ENCODE peak calls at places on chromosomes 3 and 15, in four cellular contexts. One of them, this sample, is unnamed.

GRCh38 chr3:14455571-14456317 is 53.3 kb downstream of the SLC6A6 start:
- DNase-seq in GM12864: no peak
- DNase-seq in HFF-Myc: no peak
- DNase-seq in cardiac muscle cell: no peak
- DNase-seq in this sample: no peak

GRCh38 chr15:51499379-51499976 is 123.1 kb downstream of the DMXL2 start:
- DNase-seq in cardiac muscle cell: peak
- DNase-seq in GM12864: peak
- DNase-seq in HFF-Myc: peak
- DNase-seq in this sample: no peak

GRCh38 chr3:39000008-39000450 is 51.7 kb downstream of the SCN11A start:
- DNase-seq in GM12864: peak
- DNase-seq in cardiac muscle cell: peak
- DNase-seq in HFF-Myc: peak
- DNase-seq in this sample: no peak

GRCh38 chr3:46675843-46676567 is 17.5 kb downstream of the ALS2CL start:
- DNase-seq in cardiac muscle cell: no peak
- DNase-seq in GM12864: no peak
- DNase-seq in HFF-Myc: no peak
- DNase-seq in this sample: peak

GRCh38 chr3:62229908-62230307 is 143.4 kb downstream of the FEZF2 start:
- DNase-seq in HFF-Myc: peak
- DNase-seq in GM12864: no peak
- DNase-seq in cardiac muscle cell: no peak
- DNase-seq in this sample: no peak

GRCh38 chr15:78003539-78004008 is 73.9 kb downstream of the TBC1D2B start:
- DNase-seq in HFF-Myc: no peak
- DNase-seq in cardiac muscle cell: peak
- DNase-seq in GM12864: no peak
- DNase-seq in this sample: no peak

GRCh38 chr3:53753518-53754183 is 92.6 kb downstream of the CHDH start:
- DNase-seq in GM12864: peak
- DNase-seq in HFF-Myc: no peak
- DNase-seq in cardiac muscle cell: no peak
- DNase-seq in this sample: no peak

GRCh38 chr15:88274534-88275460 is 18.3 kb upstream of the NTRK3 start:
- DNase-seq in cardiac muscle cell: peak
- DNase-seq in GM12864: peak
- DNase-seq in HFF-Myc: peak
- DNase-seq in this sample: peak

GRCh38 chr3:133944181-133944580 is 48.5 kb upstream of the RAB6B start:
- DNase-seq in cardiac muscle cell: no peak
- DNase-seq in HFF-Myc: no peak
- DNase-seq in GM12864: no peak
- DNase-seq in this sample: no peak

GRCh38 chr3:99332726-99333125 is 305.7 kb upstream of the COL8A1 start:
- DNase-seq in GM12864: no peak
- DNase-seq in cardiac muscle cell: no peak
- DNase-seq in HFF-Myc: no peak
- DNase-seq in this sample: no peak

GRCh38 chr3:188284455-188285212 is 130.7 kb downstream of the LPP start:
- DNase-seq in GM12864: no peak
- DNase-seq in HFF-Myc: no peak
- DNase-seq in cardiac muscle cell: no peak
- DNase-seq in this sample: no peak

GRCh38 chr3:54743755-54744154 is 184.1 kb downstream of the LRTM1 start:
- DNase-seq in cardiac muscle cell: no peak
- DNase-seq in HFF-Myc: no peak
- DNase-seq in GM12864: no peak
- DNase-seq in this sample: no peak

GRCh38 chr15:45535486-45536042 is 13.0 kb upstream of the SLC30A4 start:
- DNase-seq in HFF-Myc: no peak
- DNase-seq in cardiac muscle cell: no peak
- DNase-seq in GM12864: no peak
- DNase-seq in this sample: no peak

GRCh38 chr3:10308678-10309077 is 12.2 kb downstream of the SEC13 start:
- DNase-seq in GM12864: no peak
- DNase-seq in cardiac muscle cell: no peak
- DNase-seq in HFF-Myc: no peak
- DNase-seq in this sample: no peak

GRCh38 chr15:57566840-57567239 is 24.9 kb upstream of the MYZAP start:
- DNase-seq in GM12864: no peak
- DNase-seq in HFF-Myc: no peak
- DNase-seq in cardiac muscle cell: no peak
- DNase-seq in this sample: no peak

GRCh38 chr3:46692566-46692983 is 904 bp downstream of the ALS2CL start:
- DNase-seq in cardiac muscle cell: no peak
- DNase-seq in HFF-Myc: no peak
- DNase-seq in GM12864: no peak
- DNase-seq in this sample: peak

GRCh38 chr15:88912500-88912921 is 668 bp downstream of the MFGE8 start:
- DNase-seq in cardiac muscle cell: peak
- DNase-seq in HFF-Myc: no peak
- DNase-seq in GM12864: no peak
- DNase-seq in this sample: no peak

GRCh38 chr3:70358978-70359580 is 46.6 kb upstream of the MDFIC2 start:
- DNase-seq in HFF-Myc: peak
- DNase-seq in cardiac muscle cell: peak
- DNase-seq in GM12864: no peak
- DNase-seq in this sample: no peak

GRCh38 chr15:57857871-57858270 is 151.4 kb downstream of the POLR2M start:
- DNase-seq in GM12864: no peak
- DNase-seq in HFF-Myc: no peak
- DNase-seq in cardiac muscle cell: no peak
- DNase-seq in this sample: no peak

GRCh38 chr3:128994581-128995161 is 795 bp upstream of the CFAP92 start:
- DNase-seq in cardiac muscle cell: no peak
- DNase-seq in GM12864: no peak
- DNase-seq in HFF-Myc: no peak
- DNase-seq in this sample: no peak

GRCh38 chr3:63328386-63328785 is 50.3 kb downstream of the SYNPR start:
- DNase-seq in GM12864: no peak
- DNase-seq in cardiac muscle cell: peak
- DNase-seq in HFF-Myc: no peak
- DNase-seq in this sample: no peak

GRCh38 chr3:47398218-47398617 is 17.4 kb downstream of the PTPN23 start:
- DNase-seq in HFF-Myc: no peak
- DNase-seq in cardiac muscle cell: no peak
- DNase-seq in GM12864: no peak
- DNase-seq in this sample: no peak

GRCh38 chr3:12629560-12629959 is 34.4 kb downstream of the RAF1 start:
- DNase-seq in cardiac muscle cell: no peak
- DNase-seq in HFF-Myc: peak
- DNase-seq in GM12864: no peak
- DNase-seq in this sample: no peak

GRCh38 chr3:24495334-24495994 is 814 bp upstream of the THRB start:
- DNase-seq in cardiac muscle cell: peak
- DNase-seq in HFF-Myc: no peak
- DNase-seq in GM12864: no peak
- DNase-seq in this sample: peak

GRCh38 chr3:122299872-122300460 is 25.1 kb upstream of the CSTA start:
- DNase-seq in HFF-Myc: peak
- DNase-seq in cardiac muscle cell: no peak
- DNase-seq in GM12864: no peak
- DNase-seq in this sample: no peak

GRCh38 chr3:135349254-135349948 is 554.3 kb downstream of the EPHB1 start:
- DNase-seq in cardiac muscle cell: no peak
- DNase-seq in HFF-Myc: no peak
- DNase-seq in GM12864: no peak
- DNase-seq in this sample: no peak

GRCh38 chr3:38345879-38346583 is 554 bp upstream of the XYLB start:
- DNase-seq in HFF-Myc: no peak
- DNase-seq in cardiac muscle cell: no peak
- DNase-seq in GM12864: no peak
- DNase-seq in this sample: no peak

GRCh38 chr15:80587816-80588456 is 107.2 kb upstream of the ABHD17C start:
- DNase-seq in HFF-Myc: no peak
- DNase-seq in cardiac muscle cell: no peak
- DNase-seq in GM12864: no peak
- DNase-seq in this sample: no peak

GRCh38 chr15:71658827-71659729 is 151.3 kb upstream of the NR2E3 start:
- DNase-seq in cardiac muscle cell: no peak
- DNase-seq in HFF-Myc: no peak
- DNase-seq in GM12864: no peak
- DNase-seq in this sample: no peak

DNA sequence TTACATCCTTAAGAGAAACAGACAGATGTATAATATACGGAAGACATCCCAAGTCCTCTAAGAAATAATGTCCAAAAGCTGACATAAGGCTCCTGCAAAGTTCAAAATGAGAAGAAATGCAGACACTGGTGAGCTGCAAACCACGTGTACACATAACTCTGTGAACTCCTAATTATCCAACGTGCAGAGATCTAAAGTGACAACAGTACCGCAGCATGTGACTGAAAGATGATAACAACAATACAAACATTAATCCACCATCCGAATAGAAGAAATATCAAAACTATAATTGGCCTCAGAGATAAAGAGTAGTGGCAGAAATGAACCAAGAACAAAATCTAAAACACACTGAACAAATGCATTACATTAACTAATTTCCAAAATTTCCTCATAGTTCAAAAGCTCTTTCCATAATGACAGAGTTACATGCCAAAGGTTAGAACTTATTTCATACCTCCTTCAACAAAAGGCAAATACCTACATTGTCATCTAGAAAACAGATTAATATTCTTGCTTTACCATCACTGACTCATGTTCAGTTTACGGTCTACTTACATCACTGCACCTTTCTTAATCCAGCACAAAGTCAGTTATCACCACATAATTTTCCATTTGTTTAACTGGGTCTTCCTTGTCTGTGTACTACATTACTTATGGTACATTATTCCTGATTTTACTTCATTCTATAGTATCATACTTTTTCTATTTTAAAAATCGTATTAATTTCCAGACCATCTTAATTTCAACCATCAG is 2.2 kb downstream of the PDCD10 start:
- DNase-seq in HFF-Myc: no peak
- DNase-seq in cardiac muscle cell: no peak
- DNase-seq in GM12864: no peak
- DNase-seq in this sample: no peak
- H3K4me3 ChIP-seq in HFF-Myc: no peak
- H3K4me3 ChIP-seq in cardiac muscle cell: no peak
- H3K4me3 ChIP-seq in GM12864: no peak
- H3K4me3 ChIP-seq in this sample: no peak

GRCh38 chr15:40845511-40846284 is 1.9 kb downstream of the SPINT1 start:
- DNase-seq in HFF-Myc: no peak
- DNase-seq in cardiac muscle cell: no peak
- DNase-seq in GM12864: no peak
- DNase-seq in this sample: peak
- H3K4me3 ChIP-seq in HFF-Myc: no peak
- H3K4me3 ChIP-seq in cardiac muscle cell: no peak
- H3K4me3 ChIP-seq in GM12864: no peak
- H3K4me3 ChIP-seq in this sample: no peak

GRCh38 chr3:152198655-152199054 is 70.1 kb upstream of the MBNL1 start:
- DNase-seq in HFF-Myc: no peak
- DNase-seq in cardiac muscle cell: no peak
- DNase-seq in GM12864: no peak
- DNase-seq in this sample: no peak

GRCh38 chr3:152197451-152197850 is 71.3 kb upstream of the MBNL1 start:
- DNase-seq in HFF-Myc: no peak
- DNase-seq in cardiac muscle cell: no peak
- DNase-seq in GM12864: no peak
- DNase-seq in this sample: no peak

GRCh38 chr3:152200476-152201422 is 68.0 kb upstream of the MBNL1 start:
- DNase-seq in cardiac muscle cell: no peak
- DNase-seq in HFF-Myc: no peak
- DNase-seq in GM12864: no peak
- DNase-seq in this sample: no peak

GRCh38 chr3:152197937-152198336 is 70.8 kb upstream of the MBNL1 start:
- DNase-seq in HFF-Myc: no peak
- DNase-seq in cardiac muscle cell: no peak
- DNase-seq in GM12864: no peak
- DNase-seq in this sample: no peak

DNA sequence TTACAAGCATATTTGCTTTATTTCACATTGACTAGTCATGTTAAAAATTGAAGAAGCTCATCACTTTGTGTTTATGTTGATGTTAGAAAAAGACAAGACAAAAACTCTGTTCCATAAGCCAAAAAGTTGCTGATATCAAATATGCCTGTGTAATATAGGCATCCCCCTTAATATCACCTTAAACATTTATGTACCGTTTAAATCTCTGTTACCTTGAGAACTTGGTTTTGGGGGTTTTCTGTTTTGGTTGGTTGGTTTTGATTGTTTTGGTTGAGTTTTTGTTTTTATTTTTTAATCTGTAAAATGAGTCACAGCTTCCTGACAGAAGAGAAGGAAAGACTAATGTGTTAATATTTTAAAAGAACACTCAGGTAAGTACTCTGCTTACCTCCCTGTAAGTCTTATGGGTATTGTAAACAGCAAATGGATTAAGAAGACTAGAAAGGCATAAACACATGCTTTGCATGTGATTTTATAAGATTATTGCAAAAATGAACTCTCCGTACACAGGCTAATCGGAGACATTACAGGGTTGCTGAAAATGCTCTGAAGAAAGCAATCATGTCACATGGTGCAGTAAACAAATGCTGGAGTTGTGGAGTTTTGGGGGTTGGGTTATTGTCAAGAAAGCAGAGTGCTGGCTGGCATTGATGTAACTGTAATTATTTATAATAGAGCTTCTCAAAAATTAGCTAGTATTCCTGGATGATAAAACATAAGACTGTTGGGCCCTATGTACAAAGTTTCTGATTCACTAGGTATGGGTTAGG is 69.5 kb upstream of the MBNL1 start:
- DNase-seq in cardiac muscle cell: no peak
- DNase-seq in GM12864: no peak
- DNase-seq in HFF-Myc: no peak
- DNase-seq in this sample: no peak
- H3K4me3 ChIP-seq in cardiac muscle cell: no peak
- H3K4me3 ChIP-seq in GM12864: peak
- H3K4me3 ChIP-seq in HFF-Myc: no peak
- H3K4me3 ChIP-seq in this sample: no peak

DNA sequence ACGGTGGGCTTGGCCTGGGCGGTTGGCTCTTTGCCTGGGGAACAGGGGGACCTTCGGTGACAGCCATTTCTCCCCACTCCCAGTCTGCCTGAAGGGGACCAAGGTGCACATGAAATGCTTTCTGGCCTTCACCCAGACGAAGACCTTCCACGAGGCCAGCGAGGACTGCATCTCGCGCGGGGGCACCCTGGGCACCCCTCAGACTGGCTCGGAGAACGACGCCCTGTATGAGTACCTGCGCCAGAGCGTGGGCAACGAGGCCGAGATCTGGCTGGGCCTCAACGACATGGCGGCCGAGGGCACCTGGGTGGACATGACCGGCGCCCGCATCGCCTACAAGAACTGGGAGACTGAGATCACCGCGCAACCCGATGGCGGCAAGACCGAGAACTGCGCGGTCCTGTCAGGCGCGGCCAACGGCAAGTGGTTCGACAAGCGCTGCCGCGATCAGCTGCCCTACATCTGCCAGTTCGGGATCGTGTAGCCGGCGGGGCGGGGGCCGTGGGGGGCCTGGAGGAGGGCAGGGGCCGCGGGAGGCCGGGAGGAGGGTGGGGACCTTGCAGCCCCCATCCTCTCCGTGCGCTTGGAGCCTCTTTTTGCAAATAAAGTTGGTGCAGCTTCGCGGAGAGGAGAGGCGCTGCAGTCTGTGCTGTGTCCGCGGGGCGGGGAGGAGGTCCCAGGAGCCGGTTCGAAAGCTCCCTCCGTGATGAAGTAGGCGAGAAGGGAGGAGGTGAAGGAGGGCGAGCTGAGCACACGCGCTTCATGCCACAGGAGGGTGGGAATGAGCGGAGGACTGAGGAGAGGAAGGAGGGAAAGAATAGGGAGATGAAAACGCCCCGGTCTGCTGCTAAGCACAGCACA is 9.6 kb downstream of the CLEC3B start:
- DNase-seq in GM12864: no peak
- DNase-seq in cardiac muscle cell: peak
- DNase-seq in HFF-Myc: no peak
- DNase-seq in this sample: peak
- H3K4me3 ChIP-seq in GM12864: no peak
- H3K4me3 ChIP-seq in cardiac muscle cell: peak
- H3K4me3 ChIP-seq in HFF-Myc: peak
- H3K4me3 ChIP-seq in this sample: no peak